ENCODE peak calls at places on chromosomes 7 and 10, in four cellular contexts. H is A549, Q is HepG2, N is K562. W is an unnamed sample.

GRCh38 chr10:132448248-132448731 is 51.3 kb downstream of the PWWP2B start:
- DNase-seq in H (peak), Q (no peak), N (peak), W (no peak)

GRCh38 chr7:17362439-17363095 is 64.1 kb downstream of the AHR start:
- DNase-seq in H (no peak), Q (no peak), N (peak), W (no peak)

GRCh38 chr10:128369101-128369650 is 243.0 kb upstream of the MKI67 start:
- DNase-seq in H (no peak), Q (no peak), N (no peak), W (no peak)

GRCh38 chr7:50648076-50648475 is 82.9 kb upstream of the DDC start:
- DNase-seq in H (no peak), Q (no peak), N (no peak), W (no peak)

GRCh38 chr10:29859521-29860130 is 199.8 kb downstream of the JCAD start:
- DNase-seq in H (no peak), Q (no peak), N (no peak), W (no peak)

GRCh38 chr10:27658788-27659187 is 86.8 kb downstream of the MKX start:
- DNase-seq in H (no peak), Q (no peak), N (no peak), W (no peak)

GRCh38 chr7:108016841-108017775 is 14.1 kb upstream of the LAMB1 start:
- DNase-seq in H (peak), Q (peak), N (peak), W (peak)

GRCh38 chr10:33390046-33390445 is 55.6 kb upstream of the NRP1 start:
- DNase-seq in H (peak), Q (peak), N (no peak), W (no peak)

GRCh38 chr7:20331231-20331880 is 656 bp downstream of the ITGB8 start:
- DNase-seq in H (no peak), Q (no peak), N (no peak), W (peak)

GRCh38 chr10:89080660-89081059 is 90.1 kb downstream of the FAS start:
- DNase-seq in H (no peak), Q (no peak), N (no peak), W (no peak)

GRCh38 chr7:74092321-74092963 is 8.8 kb downstream of the LIMK1 start:
- DNase-seq in H (no peak), Q (no peak), N (no peak), W (no peak)

GRCh38 chr10:30705086-30705624 is 75.6 kb upstream of the LYZL2 start:
- DNase-seq in H (no peak), Q (no peak), N (no peak), W (no peak)

GRCh38 chr10:59873924-59874323 is 32.4 kb downstream of the CCDC6 start:
- DNase-seq in H (no peak), Q (no peak), N (no peak), W (no peak)

GRCh38 chr10:72834183-72834825 is 59.2 kb upstream of the OIT3 start:
- DNase-seq in H (peak), Q (peak), N (peak), W (peak)

GRCh38 chr7:108234981-108235450 is 104.9 kb upstream of the LAMB4 start:
- DNase-seq in H (no peak), Q (no peak), N (peak), W (peak)

GRCh38 chr7:47195641-47196040 is 386.3 kb downstream of the TNS3 start:
- DNase-seq in H (peak), Q (no peak), N (peak), W (no peak)

GRCh38 chr7:41219276-41219675 is 483.6 kb downstream of the INHBA start:
- DNase-seq in H (no peak), Q (no peak), N (no peak), W (no peak)

GRCh38 chr7:51246258-51247245 is 70.1 kb downstream of the COBL start:
- DNase-seq in H (no peak), Q (no peak), N (no peak), W (no peak)

GRCh38 chr7:105000927-105001336 is 13.1 kb upstream of the KMT2E start:
- DNase-seq in H (no peak), Q (no peak), N (no peak), W (no peak)

GRCh38 chr7:94375713-94376112 is 19.0 kb upstream of the COL1A2 start:
- DNase-seq in H (no peak), Q (no peak), N (no peak), W (peak)

GRCh38 chr10:34528320-34528719 is 286.8 kb downstream of the PARD3 start:
- DNase-seq in H (peak), Q (peak), N (no peak), W (peak)

GRCh38 chr10:73131295-73131694 is 21.0 kb downstream of the NUDT13 start:
- DNase-seq in H (no peak), Q (no peak), N (no peak), W (no peak)

GRCh38 chr7:19939746-19940145 is 166.3 kb upstream of the TMEM196 start:
- DNase-seq in H (no peak), Q (no peak), N (no peak), W (no peak)

GRCh38 chr10:132371641-132372081 is 25.3 kb upstream of the PWWP2B start:
- DNase-seq in H (no peak), Q (no peak), N (no peak), W (no peak)

GRCh38 chr7:77352688-77353406 is 63.3 kb downstream of the GSAP start:
- DNase-seq in H (no peak), Q (no peak), N (no peak), W (no peak)

GRCh38 chr7:15839415-15840100 is 153.1 kb upstream of the MEOX2 start:
- DNase-seq in H (no peak), Q (no peak), N (no peak), W (peak)

GRCh38 chr7:33673029-33673700 is 232.2 kb upstream of the BMPER start:
- DNase-seq in H (no peak), Q (no peak), N (no peak), W (no peak)

GRCh38 chr7:35491233-35491632 is 203.7 kb downstream of the HERPUD2 start:
- DNase-seq in H (no peak), Q (no peak), N (no peak), W (no peak)

GRCh38 chr10:126421745-126422144 is 33.5 kb upstream of the ADAM12 start:
- DNase-seq in H (no peak), Q (no peak), N (no peak), W (no peak)

DNA sequence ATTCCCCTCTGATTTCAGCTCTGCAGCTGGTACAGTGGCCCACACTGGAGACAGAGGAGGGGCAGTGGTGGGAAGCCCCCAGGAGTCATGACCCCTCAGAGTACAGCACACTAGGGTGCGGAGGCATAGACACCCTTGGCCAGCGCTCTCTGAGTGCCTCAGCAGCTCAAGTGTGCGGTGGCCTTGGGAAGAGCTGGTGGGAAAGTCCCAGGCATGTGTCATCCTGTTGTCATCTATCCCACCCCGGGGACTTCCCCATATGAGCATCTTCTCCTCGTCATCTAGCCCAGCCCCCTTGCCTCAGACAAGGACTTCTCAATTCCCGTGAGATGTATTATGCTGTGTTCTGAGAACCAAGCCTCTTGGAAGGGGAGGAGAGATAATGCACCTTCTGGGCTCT is 15.6 kb upstream of the PPIF start:
- DNase-seq in H (peak), Q (no peak), N (peak), W (no peak)
- TF ChIP-seq POLR2A in H (no peak), Q (no peak), N (no peak), W (no peak)

DNA sequence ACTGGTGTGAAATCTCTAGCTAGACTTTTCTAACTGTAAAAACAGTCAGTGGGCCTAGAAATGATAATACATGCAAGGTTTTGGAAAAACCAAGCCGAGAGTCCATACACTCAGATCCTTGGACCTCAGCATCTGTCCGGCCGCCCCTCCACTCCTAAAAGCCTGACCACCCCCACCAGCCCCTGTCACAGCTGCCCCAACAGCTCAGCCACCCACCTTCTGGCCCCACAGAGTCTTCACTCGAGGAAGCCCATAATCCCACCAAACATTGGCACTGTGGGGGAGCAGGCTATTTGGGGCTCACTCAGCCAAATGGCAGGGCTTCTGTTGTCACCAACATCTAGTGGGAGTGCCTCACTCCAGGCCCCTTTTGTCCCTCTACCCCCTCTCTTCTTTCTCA is 55.7 kb downstream of the PLXNA4 start:
- DNase-seq in H (no peak), Q (no peak), N (no peak), W (no peak)
- TF ChIP-seq MYC in H (no peak), Q (no peak), N (no peak), W (no peak)

GRCh38 chr7:101644879-101645278 is 15.8 kb upstream of the MYL10 start:
- DNase-seq in H (no peak), Q (peak), N (no peak), W (peak)
- TF ChIP-seq JUN in H (no peak), Q (no peak), N (no peak), W (no peak)

GRCh38 chr10:102817175-102817574 is 20.0 kb downstream of the CYP17A1 start:
- DNase-seq in H (no peak), Q (no peak), N (no peak), W (no peak)

GRCh38 chr10:102813734-102814455 is 23.3 kb downstream of the CYP17A1 start:
- DNase-seq in H (no peak), Q (peak), N (peak), W (no peak)

GRCh38 chr10:102814456-102814871 is 22.7 kb downstream of the CYP17A1 start:
- DNase-seq in H (no peak), Q (peak), N (peak), W (peak)

GRCh38 chr10:102814873-102815661 is 22.1 kb downstream of the CYP17A1 start:
- DNase-seq in H (no peak), Q (peak), N (peak), W (peak)

GRCh38 chr10:102815790-102816549 is 21.2 kb downstream of the CYP17A1 start:
- DNase-seq in H (no peak), Q (no peak), N (no peak), W (peak)
- TF ChIP-seq POLR2A in H (no peak), Q (no peak), N (no peak), W (no peak)

DNA sequence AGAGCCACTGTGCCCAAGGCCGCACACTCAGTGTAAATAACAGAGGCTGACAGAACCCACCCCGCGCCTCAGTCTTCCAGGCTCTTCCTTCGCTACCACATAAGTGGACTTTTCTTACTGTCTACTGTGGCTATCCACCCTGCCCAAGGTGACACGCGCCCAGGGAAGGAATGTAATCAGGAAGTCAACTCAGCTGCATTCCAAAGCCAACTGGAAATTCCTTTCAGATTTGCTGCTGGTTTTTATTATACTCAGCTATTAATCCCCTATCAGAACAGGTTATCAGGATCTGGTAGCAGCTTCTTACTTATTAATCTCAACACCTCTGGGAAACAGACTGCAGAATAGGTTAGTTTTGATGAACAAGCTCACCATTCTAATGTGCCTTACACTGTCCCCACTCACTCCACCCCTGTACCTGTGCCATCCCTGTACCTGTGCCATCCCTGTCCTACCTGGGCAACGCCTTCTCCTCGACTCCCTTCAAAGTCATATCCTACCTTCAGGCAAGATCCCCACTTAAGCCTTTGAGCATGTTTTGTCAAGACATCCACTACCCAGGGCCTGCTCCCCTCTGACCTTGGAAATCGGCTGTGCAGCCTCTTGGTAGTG is 90.7 kb downstream of the NHLRC2 start:
- DNase-seq in H (no peak), Q (no peak), N (no peak), W (peak)
- TF ChIP-seq MYC in H (no peak), Q (no peak), N (no peak), W (no peak)

GRCh38 chr7:154688952-154689351 is 314.0 kb downstream of the PAXIP1 start:
- DNase-seq in H (no peak), Q (no peak), N (no peak), W (no peak)
- TF ChIP-seq JUN in H (no peak), Q (no peak), N (no peak), W (no peak)

GRCh38 chr10:103663802-103664201 is 170.3 kb downstream of the NEURL1 start:
- DNase-seq in H (no peak), Q (no peak), N (no peak), W (no peak)

GRCh38 chr10:103661951-103662405 is 168.5 kb downstream of the NEURL1 start:
- DNase-seq in H (no peak), Q (no peak), N (no peak), W (no peak)

GRCh38 chr10:103660364-103661197 is 167.1 kb downstream of the NEURL1 start:
- DNase-seq in H (no peak), Q (peak), N (no peak), W (peak)

GRCh38 chr10:103659674-103660363 is 166.3 kb downstream of the NEURL1 start:
- DNase-seq in H (no peak), Q (peak), N (no peak), W (peak)

DNA sequence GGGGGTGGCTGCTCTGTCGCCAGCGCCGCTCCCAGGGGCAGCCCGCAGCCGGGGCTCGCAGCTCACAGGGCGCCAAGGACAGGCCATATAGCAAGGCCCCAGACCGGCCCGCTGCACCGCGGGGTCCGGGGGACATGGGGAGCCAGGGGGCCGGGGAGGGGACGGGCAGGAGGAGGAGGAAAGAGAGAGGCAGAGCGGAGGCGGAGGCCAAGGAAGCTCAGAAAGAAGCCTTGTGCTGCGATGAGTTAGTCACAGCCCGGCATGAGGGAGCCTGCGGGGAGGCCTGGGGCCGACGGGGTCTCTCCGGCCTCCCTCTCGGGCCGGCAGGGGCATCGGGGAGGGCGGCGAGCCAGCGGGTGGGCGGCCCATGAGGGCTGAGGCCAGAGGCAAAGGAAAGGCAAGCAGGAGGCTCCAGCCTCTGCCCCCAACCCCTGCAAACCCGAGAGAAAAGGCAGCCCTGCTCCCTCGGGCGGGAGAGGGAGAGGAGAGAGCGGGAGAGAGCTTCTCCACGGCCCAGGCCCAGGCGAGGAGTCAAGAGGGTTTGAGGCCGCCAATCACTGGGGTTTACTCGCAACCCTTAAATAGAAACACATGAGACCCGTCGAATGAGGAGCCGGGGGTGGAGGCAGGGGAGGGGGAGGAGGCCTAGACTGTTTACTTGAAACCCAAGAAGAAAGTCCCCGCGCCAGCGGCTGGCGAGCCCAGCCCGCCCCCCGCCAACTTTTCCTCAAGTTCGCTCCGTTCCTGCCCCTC is 167.9 kb downstream of the NEURL1 start:
- DNase-seq in H (no peak), Q (peak), N (no peak), W (no peak)
- TF ChIP-seq POLR2A in H (no peak), Q (peak), N (no peak), W (no peak)

GRCh38 chr10:69648461-69648860 is 18.4 kb downstream of the FAM241B start:
- DNase-seq in H (no peak), Q (no peak), N (no peak), W (no peak)

GRCh38 chr10:69645751-69646687 is 16.0 kb downstream of the FAM241B start:
- DNase-seq in H (no peak), Q (no peak), N (no peak), W (no peak)

GRCh38 chr10:69647819-69648218 is 17.8 kb downstream of the FAM241B start:
- DNase-seq in H (no peak), Q (no peak), N (no peak), W (no peak)

GRCh38 chr10:69646688-69647060 is 16.6 kb downstream of the FAM241B start:
- DNase-seq in H (no peak), Q (no peak), N (no peak), W (no peak)

DNA sequence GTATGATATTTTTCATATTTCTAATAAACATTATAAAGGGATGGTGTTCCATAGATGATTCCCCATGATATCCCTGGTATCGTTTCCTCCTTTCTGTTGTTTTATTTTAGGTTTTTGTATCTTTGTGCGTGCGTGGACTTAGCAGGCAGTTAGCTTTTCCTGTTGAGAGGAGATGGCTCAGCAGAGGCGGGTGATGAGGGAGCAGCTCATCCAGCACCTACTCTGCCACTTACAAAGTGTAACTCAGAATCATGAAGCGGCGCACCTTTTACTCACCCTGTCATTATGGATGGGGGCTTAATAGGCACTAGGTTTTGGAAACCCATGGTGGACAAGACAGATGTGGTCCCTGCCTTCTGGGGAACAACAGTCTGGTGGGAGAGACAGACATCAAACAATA is 17.1 kb downstream of the FAM241B start:
- DNase-seq in H (no peak), Q (no peak), N (no peak), W (no peak)
- TF ChIP-seq MYC in H (no peak), Q (no peak), N (no peak), W (no peak)